ENCODE peak calls at places on chromosomes 3 and 15, in five cellular contexts. Z is AG04450, U is type B pancreatic cell, V is OCI-LY7, P is BE2C. A is an unnamed sample.

GRCh38 chr3:66220602-66221377 is at the start of gene SLC25A26:
- DNase-seq in P (peak; percentile 96), U (peak; percentile 97), Z (peak; percentile 75), V (peak; percentile 96), A (peak; percentile 94)

GRCh38 chr3:44421280-44421679 is 56.2 kb downstream of the ZNF445 start:
- DNase-seq in V (no peak), Z (no peak), U (no peak), P (no peak), A (no peak)

GRCh38 chr3:196835081-196835480 is 32.6 kb upstream of the SENP5 start:
- DNase-seq in Z (no peak), U (no peak), V (no peak), P (no peak), A (no peak)

GRCh38 chr3:160739079-160739478 is 17.0 kb upstream of the PPM1L start:
- DNase-seq in Z (no peak), V (no peak), U (no peak), P (no peak), A (no peak)

GRCh38 chr3:29240248-29240647 is 40.6 kb upstream of the RBMS3 start:
- DNase-seq in Z (no peak), U (no peak), P (no peak), V (no peak), A (no peak)

GRCh38 chr15:95659646-95660045 is 670.9 kb upstream of the NR2F2 start:
- DNase-seq in Z (no peak), P (no peak), V (no peak), U (no peak), A (no peak)

GRCh38 chr3:123459867-123460266 is 11.0 kb upstream of the ADCY5 start:
- DNase-seq in V (no peak), U (no peak), Z (no peak), P (no peak), A (no peak)

GRCh38 chr15:71296032-71296686 is 180.9 kb downstream of the THSD4 start:
- DNase-seq in U (no peak), P (no peak), V (no peak), Z (no peak), A (no peak)

GRCh38 chr3:154795582-154795981 is 284.5 kb upstream of the MME start:
- DNase-seq in U (no peak), Z (peak; percentile 74), P (no peak), V (no peak), A (no peak)

GRCh38 chr15:56835598-56836275 is 82.7 kb upstream of the TCF12 start:
- DNase-seq in Z (no peak), P (peak; percentile 82), V (no peak), U (no peak), A (no peak)

GRCh38 chr3:183306798-183307671 is 54.0 kb downstream of the B3GNT5 start:
- DNase-seq in V (peak; percentile 10), Z (no peak), P (no peak), U (no peak), A (peak; percentile 49)

GRCh38 chr3:179735321-179735720 is 82.5 kb downstream of the USP13 start:
- DNase-seq in P (no peak), Z (no peak), U (no peak), V (no peak), A (no peak)

GRCh38 chr3:24533557-24534193 is 39.0 kb upstream of the THRB start:
- DNase-seq in U (no peak), V (no peak), P (no peak), Z (no peak), A (no peak)

DNA sequence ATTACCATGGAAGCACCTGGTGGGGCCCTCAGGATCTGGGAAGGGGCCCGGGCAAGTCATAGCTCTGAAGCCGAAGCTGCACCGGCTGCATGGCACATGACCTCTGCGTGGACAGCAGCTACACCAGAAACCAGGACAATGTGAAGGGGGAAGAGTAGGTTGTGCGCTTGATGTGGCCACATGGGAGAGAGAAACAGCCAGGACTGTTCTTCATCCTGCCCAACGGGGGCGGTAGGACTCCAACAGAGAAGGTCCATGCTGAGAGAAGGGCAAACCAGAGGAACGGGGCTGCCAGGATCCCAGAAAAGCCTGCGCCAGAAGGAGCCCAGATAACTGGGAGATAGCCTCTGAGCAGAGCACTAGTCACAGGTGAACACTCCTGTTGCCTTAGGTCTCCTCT is 54.9 kb upstream of the PRR20G start:
- DNase-seq in U (no peak), Z (no peak), P (no peak), V (no peak), A (no peak)
- TF ChIP-seq CTCF in U (peak; percentile 35), Z (peak; percentile 5), P (no peak), V (no peak), A (no peak)

GRCh38 chr3:38992117-38992779 is 59.5 kb downstream of the SCN11A start:
- DNase-seq in U (no peak), P (no peak), Z (peak; percentile 45), V (no peak), A (no peak)

GRCh38 chr3:38987456-38987855 is 64.3 kb downstream of the SCN11A start:
- DNase-seq in Z (no peak), P (no peak), U (no peak), V (no peak), A (no peak)

GRCh38 chr3:38988955-38989354 is 62.8 kb downstream of the SCN11A start:
- DNase-seq in V (no peak), Z (no peak), P (no peak), U (no peak), A (no peak)

GRCh38 chr3:38990621-38991020 is 61.1 kb downstream of the SCN11A start:
- DNase-seq in V (no peak), P (no peak), U (no peak), Z (no peak), A (no peak)

GRCh38 chr3:38989932-38990510 is 61.7 kb downstream of the SCN11A start:
- DNase-seq in V (no peak), Z (no peak), U (no peak), P (peak; percentile 27), A (no peak)
- TF ChIP-seq CTCF in V (no peak), Z (no peak), U (no peak), P (no peak), A (no peak)

DNA sequence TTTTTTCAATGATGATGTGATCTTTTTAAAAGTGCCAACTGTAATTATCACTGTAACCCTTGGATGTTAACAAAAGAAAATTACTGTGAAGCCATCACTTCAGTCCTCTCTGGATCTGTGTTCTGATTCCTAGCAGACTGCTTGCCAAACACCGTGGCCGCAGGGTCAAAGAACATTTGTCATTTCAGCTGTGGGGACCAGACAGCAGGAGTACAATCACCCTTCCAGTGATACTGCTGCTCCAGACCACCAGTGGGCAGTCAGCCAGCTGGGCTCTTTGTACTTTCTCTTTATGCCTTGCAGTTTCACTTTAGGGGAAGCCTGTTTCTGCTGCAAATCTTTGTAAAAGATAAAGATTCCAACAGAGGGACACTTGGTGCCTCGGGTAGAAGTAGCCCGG is 770.0 kb downstream of the GRM7 start:
- DNase-seq in Z (no peak), P (peak; percentile 81), U (no peak), V (no peak), A (no peak)
- TF ChIP-seq CTCF in Z (no peak), P (peak; percentile 40), U (peak; percentile 48), V (no peak), A (no peak)

DNA sequence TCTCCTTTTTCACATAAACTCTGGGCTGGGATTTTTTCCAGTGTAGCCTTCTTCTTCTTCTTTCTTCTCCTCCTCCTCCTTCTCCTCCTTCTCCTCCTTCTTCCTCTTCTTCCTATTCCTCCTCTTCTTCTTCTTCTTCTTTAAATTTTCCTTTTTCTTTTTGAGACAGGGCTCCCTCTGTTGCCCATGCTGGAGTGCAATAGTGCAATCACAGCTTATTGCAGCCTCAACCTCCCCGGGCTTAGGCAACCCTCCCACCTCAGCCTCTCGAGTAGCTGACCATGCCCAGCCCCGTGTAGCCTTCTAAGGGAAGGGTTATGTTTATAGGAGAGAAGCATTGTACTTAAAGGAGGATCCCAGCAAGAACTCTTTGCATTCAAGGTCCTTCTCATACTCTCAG is 24.0 kb upstream of the MYO1E start:
- DNase-seq in P (no peak), V (no peak), U (no peak), Z (no peak), A (no peak)
- TF ChIP-seq CTCF in P (no peak), V (peak; percentile 59), U (no peak), Z (no peak), A (no peak)

GRCh38 chr3:149752788-149753136 is 473 bp upstream of the COMMD2 start:
- DNase-seq in U (no peak), V (no peak), Z (no peak), P (no peak), A (peak; percentile 5)
- TF ChIP-seq CTCF in U (peak; percentile 26), V (peak; percentile 38), Z (no peak), P (no peak), A (no peak)

GRCh38 chr15:67050522-67051087 is 14.8 kb upstream of the SMAD3 start:
- DNase-seq in Z (no peak), P (no peak), V (no peak), U (no peak), A (no peak)
- TF ChIP-seq CTCF in Z (no peak), P (no peak), V (no peak), U (no peak), A (no peak)

DNA sequence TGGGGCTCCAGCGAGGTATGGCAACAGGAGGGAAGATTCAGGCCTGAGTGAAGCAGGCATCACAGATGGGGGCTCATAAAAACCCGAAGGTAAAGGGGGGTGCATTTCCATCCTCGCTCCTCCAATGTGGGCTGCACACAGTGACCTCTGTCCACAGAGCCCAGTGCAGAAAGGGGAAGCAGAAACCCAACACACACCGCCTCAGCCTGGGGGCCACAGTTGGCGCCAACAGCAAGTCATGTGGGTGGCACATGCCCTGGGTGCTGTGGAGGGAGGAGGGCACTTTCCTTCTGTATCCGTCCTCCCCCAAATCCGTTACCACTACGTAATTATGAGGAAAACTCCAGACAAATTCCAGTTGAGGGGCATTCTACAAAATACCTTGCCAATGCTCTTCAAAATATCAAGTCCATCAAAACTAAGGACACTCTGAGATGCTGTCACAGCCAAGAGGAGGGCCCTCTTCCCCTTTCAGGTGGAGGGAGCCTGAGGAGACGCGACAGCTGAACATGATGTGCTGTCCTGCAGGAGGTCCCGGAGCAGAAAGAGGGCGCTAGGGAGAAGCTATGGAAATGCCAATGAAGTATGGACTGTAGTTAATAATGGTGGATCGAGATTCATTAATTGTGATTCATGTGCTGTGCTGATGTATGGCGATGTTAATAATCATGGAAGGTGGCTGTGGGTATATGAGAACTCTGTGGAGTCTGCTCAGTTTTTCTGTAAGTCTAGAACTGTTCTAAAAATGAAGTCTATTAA is 16.4 kb downstream of the APBA2 start:
- DNase-seq in V (no peak), U (no peak), P (no peak), Z (no peak), A (no peak)
- TF ChIP-seq CTCF in V (peak; percentile 43), U (peak; percentile 28), P (peak; percentile 51), Z (no peak), A (no peak)

GRCh38 chr3:100577382-100578008 is 31.9 kb upstream of the ADGRG7 start:
- DNase-seq in V (no peak), P (no peak), Z (no peak), U (no peak), A (no peak)
- TF ChIP-seq CTCF in V (peak; percentile 10), P (no peak), Z (no peak), U (no peak), A (no peak)

A was measured in GM20000.